ENCODE peak calls at places on chromosomes 1 and 21, in four cellular contexts. U is HepG2, X is K562, V is H1. Z is an unnamed sample.

GRCh38 chr1:113244134-113244820 is 146.0 kb upstream of the MAGI3 start:
- DNase-seq in U (no peak), X (no peak), V (no peak), Z (no peak)

GRCh38 chr1:53535846-53536245 is 76.6 kb downstream of the DMRTB1 start:
- DNase-seq in U (no peak), X (no peak), V (no peak), Z (no peak)

GRCh38 chr1:236021424-236022135 is 43.3 kb downstream of the NID1 start:
- DNase-seq in U (no peak), X (no peak), V (no peak), Z (no peak)

GRCh38 chr1:172654535-172654934 is 4.4 kb upstream of the FASLG start:
- DNase-seq in U (no peak), X (no peak), V (no peak), Z (peak)

GRCh38 chr1:218211241-218211640 is 73.9 kb upstream of the RRP15 start:
- DNase-seq in U (no peak), X (no peak), V (no peak), Z (no peak)

GRCh38 chr1:91651671-91652071 is 151.0 kb downstream of the CDC7 start:
- DNase-seq in U (no peak), X (peak), V (no peak), Z (no peak)

GRCh38 chr1:23619299-23620188 is 60.2 kb upstream of the ID3 start:
- DNase-seq in U (no peak), X (peak), V (peak), Z (no peak)

GRCh38 chr1:115828101-115829022 is 12.6 kb downstream of the NHLH2 start:
- DNase-seq in U (no peak), X (peak), V (peak), Z (no peak)

GRCh38 chr1:6044481-6045109 is 1.1 kb upstream of the KCNAB2 start:
- DNase-seq in U (no peak), X (no peak), V (no peak), Z (no peak)

GRCh38 chr1:213686983-213687382 is 300.8 kb upstream of the PROX1 start:
- DNase-seq in U (no peak), X (no peak), V (no peak), Z (no peak)

GRCh38 chr1:16367968-16368910 is 1.2 kb downstream of the SZRD1 start:
- DNase-seq in U (no peak), X (no peak), V (no peak), Z (no peak)

GRCh38 chr1:65372557-65372956 is 47.9 kb upstream of the LEPR start:
- DNase-seq in U (no peak), X (peak), V (no peak), Z (no peak)

GRCh38 chr1:64898107-64898861 is 68.1 kb downstream of the JAK1 start:
- DNase-seq in U (peak), X (peak), V (no peak), Z (peak)

GRCh38 chr21:41366522-41367151 is 4.8 kb downstream of the MX2 start:
- DNase-seq in U (peak), X (peak), V (no peak), Z (peak)

GRCh38 chr1:26820784-26821269 is 5.7 kb upstream of the ZDHHC18 start:
- DNase-seq in U (peak), X (peak), V (no peak), Z (no peak)

GRCh38 chr1:13646533-13646932 is 53.5 kb upstream of the PRDM2 start:
- DNase-seq in U (no peak), X (no peak), V (no peak), Z (no peak)

GRCh38 chr1:115056395-115056798 is 26.8 kb downstream of the TSHB start:
- DNase-seq in U (no peak), X (no peak), V (no peak), Z (no peak)

GRCh38 chr1:22056043-22056442 is 3.5 kb downstream of the CDC42 start:
- DNase-seq in U (no peak), X (no peak), V (no peak), Z (no peak)

GRCh38 chr21:15080504-15080903 is 15.7 kb upstream of the NRIP1 start:
- DNase-seq in U (no peak), X (no peak), V (no peak), Z (no peak)

GRCh38 chr1:70818391-70818790 is 229.2 kb downstream of the PTGER3 start:
- DNase-seq in U (no peak), X (no peak), V (no peak), Z (no peak)

GRCh38 chr21:45154511-45155508 is 80.4 kb downstream of the ADARB1 start:
- DNase-seq in U (no peak), X (no peak), V (peak), Z (no peak)

GRCh38 chr1:203045336-203045735 is 19.0 kb downstream of the PPFIA4 start:
- DNase-seq in U (no peak), X (no peak), V (no peak), Z (no peak)

GRCh38 chr1:3359346-3360157 is 94.9 kb upstream of the ARHGEF16 start:
- DNase-seq in U (no peak), X (no peak), V (no peak), Z (no peak)

GRCh38 chr1:220307528-220308100 is 35.4 kb upstream of the RAB3GAP2 start:
- DNase-seq in U (no peak), X (no peak), V (no peak), Z (no peak)

GRCh38 chr1:220300442-220301121 is 28.3 kb upstream of the RAB3GAP2 start:
- DNase-seq in U (peak), X (peak), V (no peak), Z (peak)

GRCh38 chr1:220301630-220302029 is 29.4 kb upstream of the RAB3GAP2 start:
- DNase-seq in U (no peak), X (no peak), V (no peak), Z (no peak)

GRCh38 chr1:220306339-220306738 is 34.1 kb upstream of the RAB3GAP2 start:
- DNase-seq in U (no peak), X (no peak), V (no peak), Z (no peak)
- TF ChIP-seq RNF2 in U (no peak), X (no peak), V (no peak), Z (no peak)

GRCh38 chr1:210291786-210292275 is 36.9 kb upstream of the HHAT start:
- DNase-seq in U (no peak), X (no peak), V (no peak), Z (no peak)
- TF ChIP-seq RNF2 in U (no peak), X (no peak), V (no peak), Z (no peak)

GRCh38 chr1:157878059-157878458 is 36.5 kb upstream of the CD5L start:
- DNase-seq in U (peak), X (peak), V (no peak), Z (peak)
- TF ChIP-seq RNF2 in U (no peak), X (no peak), V (no peak), Z (no peak)

GRCh38 chr1:161763522-161764098 is 2.5 kb upstream of the ATF6 start:
- DNase-seq in U (peak), X (peak), V (no peak), Z (peak)
- TF ChIP-seq RNF2 in U (no peak), X (no peak), V (no peak), Z (no peak)

GRCh38 chr1:46285730-46286477 is 17.5 kb downstream of the LRRC41 start:
- DNase-seq in U (no peak), X (peak), V (no peak), Z (no peak)
- TF ChIP-seq RNF2 in U (no peak), X (no peak), V (no peak), Z (no peak)

DNA sequence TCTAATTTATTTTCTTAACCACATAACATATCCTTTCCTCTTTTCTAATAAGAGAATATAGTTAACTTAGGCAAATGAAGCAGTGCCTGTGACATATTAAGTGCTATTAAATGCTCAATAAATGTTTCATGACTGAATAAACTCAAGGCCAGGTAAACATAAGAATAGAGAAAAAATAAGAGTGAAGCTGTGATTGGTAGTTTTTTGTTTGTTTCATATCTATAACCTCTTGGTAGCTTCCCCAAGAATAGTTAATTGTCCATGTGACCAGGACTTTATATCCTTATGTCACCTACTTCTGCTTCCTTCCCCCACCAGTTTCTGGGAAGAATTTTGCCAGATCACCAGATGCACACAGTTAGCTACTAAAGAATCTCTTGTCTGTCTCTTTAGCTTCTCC is 295.1 kb upstream of the ST6GALNAC5 start:
- DNase-seq in U (no peak), X (no peak), V (no peak), Z (no peak)
- TF ChIP-seq RNF2 in U (no peak), X (no peak), V (no peak), Z (no peak)

DNA sequence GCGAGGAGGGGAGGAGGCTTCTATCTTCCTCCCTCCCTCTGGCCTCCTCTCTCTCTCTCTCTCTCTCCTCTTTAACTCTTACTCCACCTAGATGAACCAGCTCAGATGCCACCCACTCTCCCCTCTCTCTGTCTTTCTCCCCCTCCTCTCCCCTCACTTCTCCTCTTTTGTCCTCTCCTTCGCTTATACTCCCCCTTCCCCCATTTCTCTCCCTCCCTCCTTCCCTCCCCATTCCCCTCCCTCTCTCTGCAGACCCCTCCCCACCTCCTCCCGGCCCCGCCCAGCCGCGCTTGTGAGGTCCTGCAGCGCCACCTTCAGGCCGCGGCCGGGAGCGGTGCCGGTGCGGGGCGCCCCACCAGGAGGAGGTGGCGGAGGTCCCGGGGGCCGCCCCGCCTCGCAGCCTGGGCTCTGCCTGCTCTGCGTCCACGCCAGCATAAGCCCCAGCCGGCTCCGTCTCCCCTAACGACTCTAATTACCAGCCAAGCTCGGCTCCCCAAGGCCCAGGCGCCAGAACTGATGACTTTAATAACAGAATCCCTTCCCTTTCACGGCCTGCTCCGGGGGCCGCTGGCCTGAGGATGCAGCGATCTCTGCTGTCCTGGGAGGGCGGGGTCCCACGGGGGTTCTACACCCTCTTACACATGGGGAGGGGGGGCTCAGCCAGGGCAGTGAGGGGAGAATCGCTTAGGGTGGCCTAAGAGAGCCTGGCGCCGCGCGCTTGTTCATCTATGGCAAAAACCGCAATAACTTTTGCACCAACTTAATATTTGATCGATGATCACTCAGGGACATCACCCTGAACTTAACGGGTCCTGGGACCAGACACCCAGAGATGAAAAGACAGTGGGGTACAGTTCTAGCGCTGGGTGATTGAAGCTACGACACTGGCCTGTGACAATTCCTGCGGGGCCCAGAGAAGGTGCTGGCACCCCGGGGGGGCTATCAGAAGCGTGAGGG is 637.3 kb downstream of the MATN1 start:
- DNase-seq in U (peak), X (peak), V (peak), Z (peak)
- TF ChIP-seq RNF2 in U (no peak), X (no peak), V (no peak), Z (no peak)